ENCODE peak calls at places on chromosomes 2 and 18, in seven cellular contexts. R, D, N, G, B, Q and U are unnamed samples.

GRCh38 chr2:175926272-175926671 is 75.8 kb downstream of the LNPK start:
- DNase-seq in R (no peak), D (peak), N (no peak), G (no peak), B (no peak), Q (peak), U (no peak)

GRCh38 chr2:69216535-69217332 is 170.3 kb downstream of the GFPT1 start:
- DNase-seq in R (no peak), D (peak), N (no peak), G (peak), B (no peak), Q (no peak), U (no peak)

GRCh38 chr2:13923823-13924222 is 708.7 kb upstream of the LRATD1 start:
- DNase-seq in R (no peak), D (no peak), N (no peak), G (no peak), B (no peak), Q (peak), U (no peak)

GRCh38 chr2:167787021-167787420 is 460.4 kb downstream of the STK39 start:
- DNase-seq in R (no peak), D (no peak), N (peak), G (no peak), B (no peak), Q (no peak), U (no peak)

GRCh38 chr18:48328473-48329205 is 80.5 kb downstream of the ZBTB7C start:
- DNase-seq in R (no peak), D (peak), N (no peak), G (peak), B (no peak), Q (peak), U (no peak)

GRCh38 chr2:50126077-50126476 is 905.9 kb downstream of the NRXN1 start:
- DNase-seq in R (no peak), D (no peak), N (no peak), G (no peak), B (no peak), Q (no peak), U (no peak)

GRCh38 chr2:188659656-188660406 is 314.3 kb upstream of the COL3A1 start:
- DNase-seq in R (no peak), D (peak), N (peak), G (peak), B (no peak), Q (peak), U (no peak)

GRCh38 chr2:154698789-154699559 is 479 bp downstream of the KCNJ3 start:
- DNase-seq in R (no peak), D (no peak), N (no peak), G (no peak), B (no peak), Q (no peak), U (no peak)

GRCh38 chr2:215320679-215321078 is 8.8 kb downstream of the ATIC start:
- DNase-seq in R (no peak), D (no peak), N (no peak), G (no peak), B (no peak), Q (no peak), U (no peak)

GRCh38 chr2:145036421-145036901 is 516.5 kb upstream of the ZEB2 start:
- DNase-seq in R (no peak), D (peak), N (no peak), G (no peak), B (no peak), Q (peak), U (no peak)

GRCh38 chr2:235511187-235511661 is 17.4 kb downstream of the AGAP1 start:
- DNase-seq in R (no peak), D (peak), N (peak), G (peak), B (no peak), Q (peak), U (no peak)

GRCh38 chr2:58535994-58536393 is 294.9 kb upstream of the FANCL start:
- DNase-seq in R (no peak), D (no peak), N (peak), G (no peak), B (no peak), Q (no peak), U (no peak)
- H3K27ac ChIP-seq in R (peak), D (no peak), N (no peak), G (no peak), B (no peak), Q (no peak), U (no peak)

DNA sequence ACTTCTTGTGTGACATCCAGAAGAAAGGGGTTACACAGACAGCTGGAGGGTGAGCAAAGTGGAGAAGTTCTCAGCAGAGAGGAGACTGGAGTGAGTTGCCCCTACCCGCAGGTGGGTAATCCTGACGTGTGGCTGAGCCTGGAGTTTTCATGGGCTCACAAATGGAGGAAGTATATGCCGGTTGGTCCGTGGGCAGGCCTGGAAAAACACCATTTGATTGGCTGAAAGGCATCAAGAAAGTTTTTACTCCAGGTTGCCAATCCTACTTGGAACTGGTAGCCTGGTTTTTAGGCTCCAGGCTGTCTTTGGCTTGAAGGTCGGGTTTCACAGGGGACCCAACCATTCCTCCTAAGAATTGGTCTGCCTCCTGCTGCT is 1177.4 kb upstream of the LRRTM1 start:
- DNase-seq in R (no peak), D (no peak), N (peak), G (no peak), B (no peak), Q (peak), U (no peak)
- H3K9ac ChIP-seq in R (no peak), D (no peak), N (no peak), G (no peak), B (no peak), Q (no peak), U (no peak)

DNA sequence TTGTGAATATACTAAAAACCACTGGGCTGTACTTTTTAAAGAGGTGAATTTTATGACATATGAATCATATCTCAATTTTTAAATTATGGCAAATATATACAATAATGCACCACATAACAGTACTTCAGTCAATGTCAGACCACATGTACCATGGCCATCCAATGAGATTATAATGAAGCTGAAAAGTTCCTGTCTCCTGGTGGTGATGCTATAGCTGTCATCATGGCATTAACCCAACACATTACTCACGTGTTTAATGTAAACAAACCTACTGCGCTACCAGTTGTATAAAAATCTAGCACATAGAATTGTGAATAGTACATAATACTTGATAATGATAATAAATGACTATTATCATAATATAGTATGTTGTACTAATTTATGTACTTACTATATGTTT is 77.6 kb upstream of the ID2 start:
- DNase-seq in R (no peak), D (peak), N (no peak), G (no peak), B (no peak), Q (no peak), U (no peak)
- H3K23ac ChIP-seq in R (no peak), D (no peak), N (no peak), G (no peak), B (no peak), Q (no peak), U (no peak)

DNA sequence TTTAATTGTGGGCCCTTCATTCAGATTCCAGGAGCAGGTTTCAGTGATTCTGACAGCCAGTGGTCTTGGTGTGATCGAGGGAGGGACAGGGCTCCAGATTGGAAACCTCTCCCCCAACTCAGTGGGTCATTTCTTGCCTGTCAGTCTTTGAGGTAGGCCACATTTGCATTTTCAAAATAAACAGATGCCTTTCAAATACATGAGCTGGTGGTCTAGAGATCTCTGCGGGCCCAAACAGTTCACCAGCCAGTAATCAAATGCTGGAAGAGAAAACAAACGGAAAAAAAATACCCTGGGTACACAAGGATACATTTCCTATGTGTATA is 210.4 kb upstream of the SP5 start:
- DNase-seq in R (no peak), D (no peak), N (no peak), G (no peak), B (no peak), Q (no peak), U (no peak)
- H3K27ac ChIP-seq in R (no peak), D (no peak), N (peak), G (no peak), B (no peak), Q (no peak), U (no peak)

GRCh38 chr18:33665187-33665586 is 87.2 kb downstream of the ASXL3 start:
- DNase-seq in R (no peak), D (no peak), N (no peak), G (no peak), B (no peak), Q (no peak), U (no peak)

GRCh38 chr18:33666915-33667314 is 88.9 kb downstream of the ASXL3 start:
- DNase-seq in R (no peak), D (no peak), N (no peak), G (no peak), B (no peak), Q (no peak), U (no peak)

GRCh38 chr18:33669589-33669988 is 91.6 kb downstream of the ASXL3 start:
- DNase-seq in R (no peak), D (no peak), N (no peak), G (no peak), B (no peak), Q (no peak), U (no peak)

GRCh38 chr18:33664528-33664927 is 86.5 kb downstream of the ASXL3 start:
- DNase-seq in R (no peak), D (no peak), N (no peak), G (no peak), B (no peak), Q (no peak), U (no peak)

DNA sequence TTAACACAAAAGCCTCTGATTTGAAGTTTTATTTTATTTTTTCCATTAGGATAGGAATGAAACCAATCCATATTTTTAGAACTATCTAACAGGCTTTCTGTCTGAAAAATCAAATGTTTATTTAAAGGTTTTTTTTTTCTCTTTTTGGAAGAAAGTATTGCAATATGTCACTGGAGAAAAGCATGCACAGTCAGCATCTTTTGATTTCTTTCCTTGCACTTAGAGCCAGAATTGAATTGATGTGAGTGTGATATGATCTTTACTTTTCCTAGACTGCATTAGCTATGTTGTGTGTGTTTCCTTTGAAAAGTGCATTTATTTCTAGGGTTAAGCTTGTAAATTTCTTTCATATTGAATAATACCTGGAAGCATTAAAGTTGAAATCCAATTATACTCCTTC is 87.6 kb downstream of the ASXL3 start:
- DNase-seq in R (no peak), D (no peak), N (no peak), G (no peak), B (no peak), Q (no peak), U (no peak)
- H3K9ac ChIP-seq in R (no peak), D (no peak), N (no peak), G (no peak), B (no peak), Q (no peak), U (no peak)